ENCODE peak calls at places on chromosomes 1 and 21, in eight cellular contexts. One of them, this sample, is unnamed. For H3K27me3, the result is how much of the 10 kb centered on the place peaks cover.

GRCh38 chr1:1398677-1399186 is 403 bp downstream of the CCNL2 start:
- DNase-seq in suprapubic skin: no peak
- DNase-seq in endodermal cell: no peak
- DNase-seq in CD8-positive, alpha-beta T cell: no peak
- DNase-seq in breast epithelium: no peak
- DNase-seq in brain microvascular endothelial cell: no peak
- DNase-seq in MM.1S: no peak
- DNase-seq in transverse colon: no peak
- DNase-seq in this sample: peak

GRCh38 chr21:31265293-31265692 is 78.8 kb downstream of the TIAM1 start:
- DNase-seq in suprapubic skin: no peak
- DNase-seq in endodermal cell: no peak
- DNase-seq in CD8-positive, alpha-beta T cell: no peak
- DNase-seq in breast epithelium: no peak
- DNase-seq in brain microvascular endothelial cell: no peak
- DNase-seq in MM.1S: no peak
- DNase-seq in transverse colon: no peak
- DNase-seq in this sample: no peak

GRCh38 chr1:118333601-118334241 is 148.7 kb upstream of the SPAG17 start:
- DNase-seq in suprapubic skin: no peak
- DNase-seq in endodermal cell: peak
- DNase-seq in CD8-positive, alpha-beta T cell: no peak
- DNase-seq in breast epithelium: no peak
- DNase-seq in brain microvascular endothelial cell: no peak
- DNase-seq in MM.1S: no peak
- DNase-seq in transverse colon: no peak
- DNase-seq in this sample: no peak

GRCh38 chr1:67855944-67856343 is 22.7 kb upstream of the GNG12 start:
- DNase-seq in suprapubic skin: no peak
- DNase-seq in endodermal cell: no peak
- DNase-seq in CD8-positive, alpha-beta T cell: no peak
- DNase-seq in breast epithelium: no peak
- DNase-seq in brain microvascular endothelial cell: peak
- DNase-seq in MM.1S: no peak
- DNase-seq in transverse colon: no peak
- DNase-seq in this sample: no peak

GRCh38 chr1:20190256-20190655 is 3.9 kb upstream of the PLA2G2C start:
- DNase-seq in suprapubic skin: no peak
- DNase-seq in endodermal cell: no peak
- DNase-seq in CD8-positive, alpha-beta T cell: no peak
- DNase-seq in breast epithelium: no peak
- DNase-seq in brain microvascular endothelial cell: no peak
- DNase-seq in MM.1S: no peak
- DNase-seq in transverse colon: no peak
- DNase-seq in this sample: no peak

GRCh38 chr1:50527249-50527986 is 104.2 kb upstream of the DMRTA2 start:
- DNase-seq in suprapubic skin: no peak
- DNase-seq in endodermal cell: no peak
- DNase-seq in CD8-positive, alpha-beta T cell: no peak
- DNase-seq in breast epithelium: no peak
- DNase-seq in brain microvascular endothelial cell: no peak
- DNase-seq in MM.1S: no peak
- DNase-seq in transverse colon: no peak
- DNase-seq in this sample: no peak

GRCh38 chr21:15515908-15516307 is 213.9 kb upstream of the USP25 start:
- DNase-seq in suprapubic skin: no peak
- DNase-seq in endodermal cell: no peak
- DNase-seq in CD8-positive, alpha-beta T cell: no peak
- DNase-seq in breast epithelium: no peak
- DNase-seq in brain microvascular endothelial cell: no peak
- DNase-seq in MM.1S: no peak
- DNase-seq in transverse colon: no peak
- DNase-seq in this sample: no peak

GRCh38 chr1:43363935-43364525 is 3.8 kb downstream of the ELOVL1 start:
- DNase-seq in suprapubic skin: no peak
- DNase-seq in endodermal cell: no peak
- DNase-seq in CD8-positive, alpha-beta T cell: no peak
- DNase-seq in breast epithelium: no peak
- DNase-seq in brain microvascular endothelial cell: no peak
- DNase-seq in MM.1S: no peak
- DNase-seq in transverse colon: no peak
- DNase-seq in this sample: no peak

GRCh38 chr1:107572674-107573205 is 392.2 kb downstream of the VAV3 start:
- DNase-seq in suprapubic skin: no peak
- DNase-seq in endodermal cell: no peak
- DNase-seq in CD8-positive, alpha-beta T cell: no peak
- DNase-seq in breast epithelium: no peak
- DNase-seq in brain microvascular endothelial cell: no peak
- DNase-seq in MM.1S: no peak
- DNase-seq in transverse colon: no peak
- DNase-seq in this sample: no peak

GRCh38 chr1:9900142-9901043 is 9.7 kb downstream of the CTNNBIP1 start:
- DNase-seq in suprapubic skin: no peak
- DNase-seq in endodermal cell: no peak
- DNase-seq in CD8-positive, alpha-beta T cell: no peak
- DNase-seq in breast epithelium: no peak
- DNase-seq in brain microvascular endothelial cell: no peak
- DNase-seq in MM.1S: no peak
- DNase-seq in transverse colon: peak
- DNase-seq in this sample: peak

GRCh38 chr1:77412794-77413530 is 131.1 kb downstream of the AK5 start:
- DNase-seq in suprapubic skin: no peak
- DNase-seq in endodermal cell: peak
- DNase-seq in CD8-positive, alpha-beta T cell: no peak
- DNase-seq in breast epithelium: no peak
- DNase-seq in brain microvascular endothelial cell: no peak
- DNase-seq in MM.1S: no peak
- DNase-seq in transverse colon: no peak
- DNase-seq in this sample: no peak

GRCh38 chr21:26377111-26377694 is 195.9 kb downstream of the CYYR1 start:
- DNase-seq in suprapubic skin: no peak
- DNase-seq in endodermal cell: no peak
- DNase-seq in CD8-positive, alpha-beta T cell: no peak
- DNase-seq in breast epithelium: no peak
- DNase-seq in brain microvascular endothelial cell: no peak
- DNase-seq in MM.1S: peak
- DNase-seq in transverse colon: no peak
- DNase-seq in this sample: no peak

GRCh38 chr21:42397291-42398129 is 1.7 kb upstream of the TMPRSS3 start:
- DNase-seq in suprapubic skin: peak
- DNase-seq in endodermal cell: no peak
- DNase-seq in CD8-positive, alpha-beta T cell: no peak
- DNase-seq in breast epithelium: peak
- DNase-seq in brain microvascular endothelial cell: no peak
- DNase-seq in MM.1S: no peak
- DNase-seq in transverse colon: peak
- DNase-seq in this sample: no peak
- H3K27me3 ChIP-seq in suprapubic skin: under half
- H3K27me3 ChIP-seq in endodermal cell: under half
- H3K27me3 ChIP-seq in CD8-positive, alpha-beta T cell: under half
- H3K27me3 ChIP-seq in breast epithelium: under half
- H3K27me3 ChIP-seq in brain microvascular endothelial cell: under half
- H3K27me3 ChIP-seq in MM.1S: half or more
- H3K27me3 ChIP-seq in transverse colon: under half
- H3K27me3 ChIP-seq in this sample: under half

DNA sequence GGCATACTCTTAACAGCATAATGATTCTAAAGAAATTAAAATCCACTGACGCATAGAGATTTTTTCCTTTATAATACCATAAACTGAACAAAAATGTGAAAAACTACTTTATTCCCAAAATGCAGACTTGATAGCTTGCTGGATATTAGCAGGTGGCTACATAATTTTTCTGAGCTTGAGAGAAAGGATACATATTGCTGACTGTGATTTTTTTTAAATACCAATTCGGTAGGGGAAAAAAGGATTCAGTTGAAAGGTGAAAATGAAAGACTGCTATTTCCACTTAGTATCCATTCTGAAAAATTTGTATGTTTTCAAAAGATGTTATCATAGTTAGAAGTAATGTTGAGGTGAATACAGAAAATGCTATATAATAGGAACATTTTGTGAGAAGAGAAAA is 90.0 kb upstream of the MAP1LC3C start:
- DNase-seq in suprapubic skin: no peak
- DNase-seq in endodermal cell: no peak
- DNase-seq in CD8-positive, alpha-beta T cell: no peak
- DNase-seq in breast epithelium: no peak
- DNase-seq in brain microvascular endothelial cell: no peak
- DNase-seq in MM.1S: no peak
- DNase-seq in transverse colon: no peak
- DNase-seq in this sample: no peak
- H3K4me3 ChIP-seq in suprapubic skin: no peak
- H3K4me3 ChIP-seq in endodermal cell: no peak
- H3K4me3 ChIP-seq in CD8-positive, alpha-beta T cell: no peak
- H3K4me3 ChIP-seq in breast epithelium: no peak
- H3K4me3 ChIP-seq in brain microvascular endothelial cell: no peak
- H3K4me3 ChIP-seq in MM.1S: no peak
- H3K4me3 ChIP-seq in transverse colon: no peak
- H3K4me3 ChIP-seq in this sample: no peak

DNA sequence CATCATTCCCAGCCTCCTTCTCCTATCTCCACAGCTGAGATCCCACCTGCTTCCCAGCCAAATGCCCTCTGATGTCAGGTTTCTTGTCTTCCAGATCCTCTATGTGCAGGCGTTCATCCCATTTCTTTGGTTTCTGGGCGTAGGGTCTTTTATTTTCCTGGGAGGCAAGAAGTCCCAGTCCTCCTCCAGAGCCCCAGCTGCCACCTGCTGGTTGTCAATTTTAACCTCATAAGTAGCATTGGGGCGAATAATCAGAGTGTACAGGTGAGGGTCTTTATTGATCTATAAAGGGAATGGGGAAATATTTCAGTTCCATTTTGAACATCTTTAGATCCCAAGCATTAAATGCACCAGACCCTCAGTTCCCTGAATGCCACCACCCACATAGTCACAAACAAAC is 47.2 kb upstream of the EPS15 start:
- DNase-seq in suprapubic skin: no peak
- DNase-seq in endodermal cell: no peak
- DNase-seq in CD8-positive, alpha-beta T cell: no peak
- DNase-seq in breast epithelium: no peak
- DNase-seq in brain microvascular endothelial cell: no peak
- DNase-seq in MM.1S: no peak
- DNase-seq in transverse colon: no peak
- DNase-seq in this sample: no peak
- TF ChIP-seq CTCF in suprapubic skin: no peak
- TF ChIP-seq CTCF in endodermal cell: peak
- TF ChIP-seq CTCF in CD8-positive, alpha-beta T cell: no peak
- TF ChIP-seq CTCF in breast epithelium: no peak
- TF ChIP-seq CTCF in brain microvascular endothelial cell: no peak
- TF ChIP-seq CTCF in MM.1S: no peak
- TF ChIP-seq CTCF in transverse colon: no peak
- TF ChIP-seq CTCF in this sample: no peak

GRCh38 chr21:42673633-42674328 is 20.4 kb downstream of the PDE9A start:
- DNase-seq in suprapubic skin: no peak
- DNase-seq in endodermal cell: no peak
- DNase-seq in CD8-positive, alpha-beta T cell: no peak
- DNase-seq in breast epithelium: no peak
- DNase-seq in brain microvascular endothelial cell: no peak
- DNase-seq in MM.1S: no peak
- DNase-seq in transverse colon: no peak
- DNase-seq in this sample: no peak

GRCh38 chr21:42675403-42675802 is 22.0 kb downstream of the PDE9A start:
- DNase-seq in suprapubic skin: no peak
- DNase-seq in endodermal cell: no peak
- DNase-seq in CD8-positive, alpha-beta T cell: no peak
- DNase-seq in breast epithelium: no peak
- DNase-seq in brain microvascular endothelial cell: no peak
- DNase-seq in MM.1S: no peak
- DNase-seq in transverse colon: no peak
- DNase-seq in this sample: no peak

GRCh38 chr21:42672699-42673458 is 19.5 kb downstream of the PDE9A start:
- DNase-seq in suprapubic skin: no peak
- DNase-seq in endodermal cell: no peak
- DNase-seq in CD8-positive, alpha-beta T cell: no peak
- DNase-seq in breast epithelium: no peak
- DNase-seq in brain microvascular endothelial cell: peak
- DNase-seq in MM.1S: no peak
- DNase-seq in transverse colon: no peak
- DNase-seq in this sample: no peak

GRCh38 chr21:42676799-42677198 is 23.4 kb downstream of the PDE9A start:
- DNase-seq in suprapubic skin: no peak
- DNase-seq in endodermal cell: no peak
- DNase-seq in CD8-positive, alpha-beta T cell: no peak
- DNase-seq in breast epithelium: no peak
- DNase-seq in brain microvascular endothelial cell: no peak
- DNase-seq in MM.1S: no peak
- DNase-seq in transverse colon: no peak
- DNase-seq in this sample: no peak

DNA sequence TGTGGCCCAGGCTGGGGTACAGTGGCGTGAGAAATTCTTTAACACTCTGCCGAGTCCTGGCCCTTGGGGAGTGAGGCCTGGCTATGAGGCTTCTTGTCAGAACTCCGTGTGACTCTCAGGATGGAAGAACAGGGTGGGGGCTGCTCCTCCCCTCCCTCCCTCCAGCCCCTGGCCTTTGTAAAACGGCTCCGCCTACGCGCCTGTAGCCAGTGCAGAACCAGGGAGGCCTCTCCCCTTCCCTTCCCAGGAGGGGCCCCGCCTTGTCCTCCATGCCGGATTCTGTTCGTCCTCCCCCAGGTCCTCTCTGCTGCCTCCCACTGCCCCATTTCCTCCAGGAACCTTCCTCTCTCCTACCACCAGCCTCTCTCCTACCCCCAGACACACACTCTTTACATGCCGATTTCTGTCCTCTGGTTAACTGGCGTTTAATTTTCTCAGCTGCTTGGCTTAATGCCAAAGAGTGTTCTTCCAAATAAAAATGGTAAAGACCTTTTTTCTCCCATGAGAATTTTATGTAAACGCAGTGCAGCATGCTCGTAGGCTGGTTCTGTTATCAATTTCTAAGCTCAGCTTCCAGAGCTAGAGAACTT is 21.0 kb downstream of the PDE9A start:
- DNase-seq in suprapubic skin: no peak
- DNase-seq in endodermal cell: peak
- DNase-seq in CD8-positive, alpha-beta T cell: no peak
- DNase-seq in breast epithelium: no peak
- DNase-seq in brain microvascular endothelial cell: no peak
- DNase-seq in MM.1S: no peak
- DNase-seq in transverse colon: peak
- DNase-seq in this sample: no peak
- H3K27me3 ChIP-seq in suprapubic skin: under half
- H3K27me3 ChIP-seq in endodermal cell: under half
- H3K27me3 ChIP-seq in CD8-positive, alpha-beta T cell: under half
- H3K27me3 ChIP-seq in breast epithelium: under half
- H3K27me3 ChIP-seq in brain microvascular endothelial cell: half or more
- H3K27me3 ChIP-seq in MM.1S: half or more
- H3K27me3 ChIP-seq in transverse colon: under half
- H3K27me3 ChIP-seq in this sample: under half

GRCh38 chr1:32612189-32612881 is 38.0 kb downstream of the ZBTB8OS start:
- DNase-seq in suprapubic skin: peak
- DNase-seq in endodermal cell: peak
- DNase-seq in CD8-positive, alpha-beta T cell: peak
- DNase-seq in breast epithelium: peak
- DNase-seq in brain microvascular endothelial cell: peak
- DNase-seq in MM.1S: no peak
- DNase-seq in transverse colon: peak
- DNase-seq in this sample: peak
- H3K4me3 ChIP-seq in suprapubic skin: peak
- H3K4me3 ChIP-seq in endodermal cell: peak
- H3K4me3 ChIP-seq in CD8-positive, alpha-beta T cell: peak
- H3K4me3 ChIP-seq in breast epithelium: peak
- H3K4me3 ChIP-seq in brain microvascular endothelial cell: peak
- H3K4me3 ChIP-seq in MM.1S: no peak
- H3K4me3 ChIP-seq in transverse colon: peak
- H3K4me3 ChIP-seq in this sample: peak

GRCh38 chr1:221862971-221863370 is 121.1 kb upstream of the DUSP10 start:
- DNase-seq in suprapubic skin: no peak
- DNase-seq in endodermal cell: no peak
- DNase-seq in CD8-positive, alpha-beta T cell: no peak
- DNase-seq in breast epithelium: no peak
- DNase-seq in brain microvascular endothelial cell: no peak
- DNase-seq in MM.1S: no peak
- DNase-seq in transverse colon: no peak
- DNase-seq in this sample: no peak
- TF ChIP-seq CTCF in suprapubic skin: no peak
- TF ChIP-seq CTCF in endodermal cell: no peak
- TF ChIP-seq CTCF in CD8-positive, alpha-beta T cell: no peak
- TF ChIP-seq CTCF in breast epithelium: no peak
- TF ChIP-seq CTCF in brain microvascular endothelial cell: no peak
- TF ChIP-seq CTCF in MM.1S: no peak
- TF ChIP-seq CTCF in transverse colon: no peak
- TF ChIP-seq CTCF in this sample: no peak

This sample was measured in lower lobe of right lung.